ENCODE peak calls at places on chromosomes 12 and 14, in eight cellular contexts. M, Y, I, W, B, K, P and V are unnamed samples.

GRCh38 chr12:100591979-100592378 is 18.5 kb downstream of the GAS2L3 start:
- DNase-seq in M (no peak), P (no peak), K (no peak), I (no peak), B (no peak), W (no peak), Y (no peak), V (no peak)

GRCh38 chr14:63243646-63244045 is 39.4 kb downstream of the RHOJ start:
- DNase-seq in I (no peak), B (no peak), K (no peak), Y (no peak), W (no peak), P (peak; percentile 56), M (no peak), V (peak; percentile 34)

GRCh38 chr12:130053641-130054040 is 108.6 kb upstream of the FZD10 start:
- DNase-seq in I (no peak), P (no peak), M (no peak), K (no peak), W (no peak), Y (no peak), B (no peak), V (no peak)

GRCh38 chr14:103548463-103549351 is 13.8 kb downstream of the BAG5 start:
- DNase-seq in Y (no peak), W (no peak), B (no peak), I (no peak), P (no peak), M (no peak), K (no peak), V (no peak)

GRCh38 chr14:64636208-64636979 is 67.8 kb upstream of the PLEKHG3 start:
- DNase-seq in W (no peak), K (peak; percentile 61), Y (peak; percentile 55), P (peak; percentile 66), B (peak; percentile 78), M (peak; percentile 76), I (peak; percentile 73), V (peak; percentile 60)

GRCh38 chr14:77151245-77151644 is 9.7 kb upstream of the ZDHHC22 start:
- DNase-seq in B (peak; percentile 50), I (peak; percentile 28), P (no peak), W (no peak), K (no peak), M (no peak), Y (no peak), V (peak; percentile 8)

GRCh38 chr14:68819260-68819691 is 26.4 kb upstream of the ZFP36L1 start:
- DNase-seq in P (peak; percentile 51), K (no peak), M (no peak), Y (no peak), I (peak; percentile 60), B (no peak), W (peak; percentile 97), V (peak; percentile 90)

GRCh38 chr12:48454675-48455074 is 17.7 kb upstream of the ANP32D start:
- DNase-seq in B (no peak), Y (no peak), K (no peak), P (peak; percentile 28), W (no peak), I (peak; percentile 74), M (no peak), V (peak; percentile 57)

GRCh38 chr14:78863143-78863542 is 693.0 kb downstream of the NRXN3 start:
- DNase-seq in K (no peak), W (peak; percentile 46), P (peak; percentile 9), I (peak; percentile 49), Y (no peak), M (no peak), B (no peak), V (peak; percentile 51)

GRCh38 chr12:43980627-43981191 is 144.8 kb downstream of the TMEM117 start:
- DNase-seq in Y (no peak), K (no peak), I (no peak), B (no peak), M (no peak), P (no peak), W (no peak), V (no peak)

GRCh38 chr14:31705731-31706130 is 144.5 kb downstream of the NUBPL start:
- DNase-seq in B (no peak), I (no peak), W (no peak), K (no peak), P (no peak), M (no peak), Y (no peak), V (no peak)

GRCh38 chr12:52585951-52586350 is 12.3 kb upstream of the KRT74 start:
- DNase-seq in W (no peak), K (no peak), P (no peak), B (peak; percentile 47), Y (no peak), M (peak; percentile 85), I (no peak), V (no peak)

GRCh38 chr12:120119395-120119973 is 2.9 kb upstream of the RAB35 start:
- DNase-seq in W (no peak), I (no peak), B (no peak), P (peak; percentile 45), M (no peak), K (no peak), Y (no peak), V (peak; percentile 35)

GRCh38 chr12:117792877-117793424 is 175.8 kb downstream of the KSR2 start:
- DNase-seq in W (no peak), I (no peak), B (no peak), M (no peak), K (no peak), P (no peak), Y (no peak), V (no peak)

GRCh38 chr12:28086521-28086920 is 103.7 kb upstream of the CCDC91 start:
- DNase-seq in Y (no peak), B (no peak), I (no peak), P (no peak), K (no peak), W (no peak), M (no peak), V (no peak)

DNA sequence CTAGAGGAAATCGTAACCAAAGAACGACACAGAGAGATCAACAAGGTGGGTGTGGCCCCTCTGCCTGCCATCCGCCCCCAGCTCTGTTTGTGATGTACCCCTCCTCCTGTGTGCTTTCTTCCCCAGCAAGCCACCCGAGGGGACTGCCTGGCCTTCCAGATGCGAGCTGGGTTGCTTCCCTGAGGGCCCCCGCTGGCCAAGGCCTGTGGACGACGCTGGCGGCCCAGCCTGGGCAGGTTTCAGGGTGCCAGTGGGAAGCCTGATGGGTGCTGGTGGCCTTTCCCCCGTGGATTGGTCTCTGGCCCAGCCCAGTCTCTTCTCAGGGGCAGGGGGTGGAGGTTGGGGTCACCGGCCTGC is 2.0 kb downstream of the ARL6IP4 start:
- DNase-seq in K (no peak), Y (no peak), I (no peak), B (no peak), M (no peak), P (no peak), W (no peak), V (no peak)
- H3K4me3 ChIP-seq in K (no peak overlapping the region), Y (no peak overlapping the region), I (peak overlapping the region; percentile 86), B (peak overlapping the region; percentile 88), M (peak overlapping the region; percentile 82), P (peak overlapping the region; percentile 87), W (no peak overlapping the region), V (peak overlapping the region; percentile 75)

GRCh38 chr14:55026793-55027560 is at the start of the genes SOCS4 and WDHD1:
- DNase-seq in M (peak; percentile 96), K (peak; percentile 95), Y (peak; percentile 95), B (peak; percentile 97), I (peak; percentile 92), P (peak; percentile 90), W (peak; percentile 83), V (peak; percentile 88)
- TF ChIP-seq CTCF in M (no peak), K (peak; percentile 26), Y (no peak), B (no peak), I (peak; percentile 6), P (no peak), W (no peak), V (no peak)

GRCh38 chr14:91413547-91414474 is 3.8 kb downstream of the CCDC88C start:
- DNase-seq in P (no peak), M (peak; percentile 53), W (peak; percentile 73), I (no peak), B (no peak), K (peak; percentile 79), Y (peak; percentile 92), V (no peak)
- H3K4me3 ChIP-seq in P (no peak overlapping the region), M (peak overlapping the region; percentile 77), W (no peak overlapping the region), I (no peak overlapping the region), B (no peak overlapping the region), K (no peak overlapping the region), Y (no peak overlapping the region), V (no peak overlapping the region)

DNA sequence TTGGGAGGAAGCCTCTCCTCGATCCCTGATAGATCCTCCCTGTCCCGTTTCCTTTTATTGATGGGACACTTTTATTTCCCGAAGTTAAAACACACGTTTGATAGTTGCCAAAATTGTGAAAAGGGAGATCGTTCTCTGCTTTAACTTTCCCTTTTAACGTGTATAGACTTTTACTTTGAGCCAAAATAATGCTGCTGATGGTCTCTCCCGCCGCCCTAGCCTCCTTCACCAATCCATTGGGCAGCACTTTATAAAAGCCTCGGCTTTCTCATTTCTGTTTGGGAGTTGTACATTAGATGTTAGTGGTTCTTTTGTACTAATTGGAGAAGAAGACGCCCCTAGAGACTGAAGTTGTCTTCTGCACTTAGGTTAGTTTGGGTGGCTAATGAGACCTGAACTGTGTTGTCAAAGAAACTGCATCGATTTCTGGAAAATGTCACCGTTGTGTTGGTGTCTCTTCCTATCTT is 1.4 kb downstream of the TMTC2 start:
- DNase-seq in W (no peak), B (no peak), P (peak; percentile 17), K (no peak), Y (no peak), I (peak; percentile 36), M (no peak), V (peak; percentile 15)
- TF ChIP-seq CTCF in W (no peak), B (no peak), P (peak; percentile 37), K (no peak), Y (no peak), I (peak; percentile 41), M (peak; percentile 18), V (peak; percentile 23)

GRCh38 chr12:93167841-93168492 is 209.8 kb upstream of the NUDT4 start:
- DNase-seq in I (peak; percentile 49), Y (no peak), M (no peak), P (no peak), B (no peak), W (no peak), K (no peak), V (no peak)
- H3K4me3 ChIP-seq in I (peak overlapping the region; percentile 54), Y (no peak overlapping the region), M (no peak overlapping the region), P (peak overlapping the region; percentile 50), B (peak overlapping the region; percentile 59), W (no peak overlapping the region), K (no peak overlapping the region), V (peak overlapping the region; percentile 39)